ENCODE peak calls at places on chromosomes 13 and 19, in ten cellular contexts. T is HT-29; I is GM12891; A is activated CD4-positive, alpha-beta T cell treated with anti-CD3 and anti-CD28 coated beads, Interleukin-2, amount 50 U/mL, for 24 hours; U is right cardiac atrium; H is ELF-1; N is spleen; J is stimulated activated CD8-positive, alpha-beta memory T cell treated with anti-CD3 and anti-CD28 coated beads, Interleukin-4, amount 100 ng/mL, for 1 hour; V is stimulated activated CD4-positive, alpha-beta T cell treated with anti-CD3 and anti-CD28 coated beads, Interleukin-12 subunit alpha, Interleukin-12 subunit beta, amount 100 ng/mL, for 4 hours; M is activated naive CD4-positive, alpha-beta T cell treated with anti-CD3 and anti-CD28 coated beads, Interleukin-2, amount 10 ng/mL, durations not matched to agents 7 days and 5 days. G is an unnamed sample.

GRCh38 chr13:36475468-36475867 is 43.2 kb downstream of the CCNA1 start:
- DNase-seq in T (peak; percentile 47), I (no peak), A (no peak), U (no peak), H (peak; percentile 48), N (no peak), J (no peak), V (no peak), M (no peak), G (no peak)

GRCh38 chr19:10919352-10920287 is 8.8 kb downstream of the YIPF2 start:
- DNase-seq in T (no peak), I (no peak), A (no peak), U (peak; percentile 71), H (no peak), N (no peak), J (no peak), V (no peak), M (no peak), G (peak; percentile 3)

GRCh38 chr13:37481005-37481857 is 117.3 kb downstream of the POSTN start:
- DNase-seq in T (no peak), I (no peak), A (no peak), U (no peak), H (no peak), N (no peak), J (no peak), V (no peak), M (no peak), G (no peak)

GRCh38 chr19:46378268-46378667 is 31.4 kb downstream of the PPP5C start:
- DNase-seq in T (no peak), I (no peak), A (no peak), U (no peak), H (no peak), N (no peak), J (no peak), V (no peak), M (no peak), G (no peak)

GRCh38 chr13:63438951-63439350 is 2023.3 kb upstream of the PCDH20 start:
- DNase-seq in T (no peak), I (no peak), A (no peak), U (no peak), H (peak; percentile 29), N (no peak), J (no peak), V (no peak), M (no peak), G (no peak)

GRCh38 chr13:83153833-83154232 is 728.4 kb downstream of the SLITRK1 start:
- DNase-seq in T (no peak), I (no peak), A (no peak), U (no peak), H (no peak), N (no peak), J (no peak), V (no peak), M (no peak), G (no peak)

GRCh38 chr19:43812259-43812658 is 10.0 kb upstream of the LYPD5 start:
- DNase-seq in T (no peak), I (no peak), A (no peak), U (no peak), H (no peak), N (no peak), J (no peak), V (no peak), M (no peak), G (no peak)

GRCh38 chr19:51101171-51101865 is 6.9 kb downstream of the CTU1 start:
- DNase-seq in T (no peak), I (no peak), A (no peak), U (no peak), H (no peak), N (no peak), J (no peak), V (no peak), M (no peak), G (no peak)

GRCh38 chr13:30872685-30873443 is 33.2 kb upstream of the MEDAG start:
- DNase-seq in T (no peak), I (no peak), A (no peak), U (peak; percentile 63), H (peak; percentile 87), N (no peak), J (no peak), V (no peak), M (no peak), G (no peak)

GRCh38 chr13:77429320-77430142 is 102.6 kb upstream of the MYCBP2 start:
- DNase-seq in T (no peak), I (no peak), A (peak; percentile 23), U (no peak), H (no peak), N (no peak), J (no peak), V (peak; percentile 15), M (no peak), G (no peak)

GRCh38 chr19:41541990-41542584 is 33.9 kb upstream of the CEACAM21 start:
- DNase-seq in T (peak; percentile 87), I (no peak), A (no peak), U (peak; percentile 71), H (peak; percentile 18), N (peak; percentile 92), J (peak; percentile 70), V (peak; percentile 72), M (peak; percentile 86), G (no peak)

GRCh38 chr13:25292301-25292700 is 5.0 kb upstream of the MTMR6 start:
- DNase-seq in T (no peak), I (no peak), A (no peak), U (no peak), H (no peak), N (no peak), J (no peak), V (no peak), M (peak; percentile 27), G (no peak)

GRCh38 chr19:46299004-46299509 is 2.2 kb downstream of the HIF3A start:
- DNase-seq in T (peak; percentile 99), I (no peak), A (no peak), U (peak; percentile 99), H (no peak), N (peak; percentile 90), J (no peak), V (no peak), M (no peak), G (no peak)

GRCh38 chr19:14476663-14477401 is 1.7 kb upstream of the PTGER1 start:
- DNase-seq in T (peak; percentile 61), I (no peak), A (no peak), U (peak; percentile 80), H (peak; percentile 15), N (no peak), J (peak; percentile 13), V (no peak), M (no peak), G (no peak)

GRCh38 chr13:40496035-40496810 is 170.2 kb downstream of the FOXO1 start:
- DNase-seq in T (no peak), I (no peak), A (no peak), U (no peak), H (no peak), N (no peak), J (no peak), V (no peak), M (no peak), G (no peak)

G was measured in GM12892.